ENCODE peak calls at places on chromosomes 7 and 10, in nine cellular contexts. S is AG09319; I is NCI-H2171 treated with DMSO at 0.1 percent for 48 hours; F is activated CD4-positive, CD25-positive, alpha-beta regulatory T cell; N is OCI-M1; V is CD4-positive, CD25-positive, alpha-beta regulatory T cell; M is activated CD4-positive, alpha-beta T cell treated with anti-CD3 and anti-CD28 coated beads for 24 hours; O is stimulated activated CD4-positive, alpha-beta T cell treated with anti-CD3 and anti-CD28 coated beads, Interleukin-15, amount 100 ng/mL, for 1 hour; E is nephron progenitor cell. U is an unnamed sample.

GRCh38 chr7:28847176-28847575 is 111.0 kb downstream of the TRIL start:
- DNase-seq in E (no peak), I (no peak), N (no peak), F (no peak), V (no peak), M (no peak), S (no peak), O (no peak), U (no peak)

GRCh38 chr10:29635711-29636144 is 957 bp upstream of the SVIL start:
- DNase-seq in V (no peak), E (peak), I (no peak), N (no peak), F (no peak), S (no peak), M (no peak), O (no peak), U (no peak)

GRCh38 chr7:35553498-35553897 is 141.4 kb downstream of the HERPUD2 start:
- DNase-seq in F (no peak), N (no peak), M (no peak), V (no peak), E (no peak), O (no peak), I (no peak), S (no peak), U (no peak)

GRCh38 chr7:116859323-116859722 is 3.1 kb upstream of the CAPZA2 start:
- DNase-seq in S (peak), N (peak), F (no peak), I (no peak), V (no peak), O (no peak), M (no peak), E (no peak), U (no peak)

GRCh38 chr10:13795653-13796555 is 209.1 kb downstream of the PRPF18 start:
- DNase-seq in S (no peak), N (no peak), V (no peak), F (no peak), E (no peak), O (no peak), M (no peak), I (no peak), U (no peak)

GRCh38 chr10:18684953-18685352 is 25.7 kb downstream of the ARL5B start:
- DNase-seq in F (no peak), I (no peak), M (no peak), O (no peak), N (no peak), S (no peak), V (no peak), E (no peak), U (no peak)

GRCh38 chr7:87361320-87361719 is 15.9 kb downstream of the CROT start:
- DNase-seq in V (no peak), S (no peak), E (no peak), M (no peak), N (peak), O (no peak), I (no peak), F (no peak), U (no peak)

GRCh38 chr7:91457208-91457607 is 193.0 kb downstream of the FZD1 start:
- DNase-seq in I (no peak), N (no peak), M (no peak), E (no peak), F (no peak), S (no peak), V (no peak), O (no peak), U (no peak)

GRCh38 chr7:25835191-25835590 is 316.8 kb upstream of the NFE2L3 start:
- DNase-seq in I (no peak), N (no peak), E (no peak), M (no peak), O (no peak), S (no peak), F (no peak), V (no peak), U (no peak)

GRCh38 chr7:103343758-103344452 is 662 bp downstream of the DNAJC2 start:
- DNase-seq in N (peak), F (no peak), M (peak), O (peak), S (no peak), V (peak), E (peak), I (peak), U (no peak)

U was measured in iPS DF 19.7.